ENCODE peak calls at places on chromosomes 3 and 15, in eight cellular contexts. One of them, this sample, is unnamed.

GRCh38 chr3:153400641-153401040 is 238.6 kb downstream of the RAP2B start:
- DNase-seq in psoas muscle: no peak
- DNase-seq in SK-N-SH: no peak
- DNase-seq in left lung: no peak
- DNase-seq in BJ: no peak
- DNase-seq in cardiac muscle cell: no peak
- DNase-seq in neural progenitor cell: no peak
- DNase-seq in B cell: no peak
- DNase-seq in this sample: no peak

GRCh38 chr3:132660745-132661067 is 577 bp downstream of the UBA5 start:
- DNase-seq in psoas muscle: no peak
- DNase-seq in SK-N-SH: peak; percentile 13
- DNase-seq in left lung: no peak
- DNase-seq in BJ: no peak
- DNase-seq in cardiac muscle cell: no peak
- DNase-seq in neural progenitor cell: no peak
- DNase-seq in B cell: no peak
- DNase-seq in this sample: no peak

GRCh38 chr3:78455737-78456136 is 1312.1 kb downstream of the ROBO1 start:
- DNase-seq in psoas muscle: no peak
- DNase-seq in SK-N-SH: no peak
- DNase-seq in left lung: no peak
- DNase-seq in BJ: no peak
- DNase-seq in cardiac muscle cell: no peak
- DNase-seq in neural progenitor cell: no peak
- DNase-seq in B cell: no peak
- DNase-seq in this sample: no peak

GRCh38 chr3:53597136-53597915 is 102.9 kb downstream of the CACNA1D start:
- DNase-seq in psoas muscle: no peak
- DNase-seq in SK-N-SH: peak; percentile 17
- DNase-seq in left lung: no peak
- DNase-seq in BJ: no peak
- DNase-seq in cardiac muscle cell: no peak
- DNase-seq in neural progenitor cell: no peak
- DNase-seq in B cell: no peak
- DNase-seq in this sample: no peak

GRCh38 chr3:20669184-20669583 is 483.2 kb upstream of the SGO1 start:
- DNase-seq in psoas muscle: no peak
- DNase-seq in SK-N-SH: no peak
- DNase-seq in left lung: no peak
- DNase-seq in BJ: no peak
- DNase-seq in cardiac muscle cell: peak; percentile 54
- DNase-seq in neural progenitor cell: no peak
- DNase-seq in B cell: no peak
- DNase-seq in this sample: no peak

GRCh38 chr15:34850121-34850520 is 54.8 kb upstream of the ACTC1 start:
- DNase-seq in psoas muscle: peak; percentile 51
- DNase-seq in SK-N-SH: peak; percentile 40
- DNase-seq in left lung: no peak
- DNase-seq in BJ: no peak
- DNase-seq in cardiac muscle cell: no peak
- DNase-seq in neural progenitor cell: no peak
- DNase-seq in B cell: no peak
- DNase-seq in this sample: no peak

GRCh38 chr15:68578175-68578959 is 426 bp upstream of the CORO2B start:
- DNase-seq in psoas muscle: peak; percentile 89
- DNase-seq in SK-N-SH: peak; percentile 81
- DNase-seq in left lung: peak; percentile 55
- DNase-seq in BJ: no peak
- DNase-seq in cardiac muscle cell: peak; percentile 69
- DNase-seq in neural progenitor cell: peak; percentile 79
- DNase-seq in B cell: peak; percentile 80
- DNase-seq in this sample: peak; percentile 68

GRCh38 chr15:41790756-41791546 is 16.7 kb downstream of the MAPKBP1 start:
- DNase-seq in psoas muscle: no peak
- DNase-seq in SK-N-SH: no peak
- DNase-seq in left lung: no peak
- DNase-seq in BJ: peak; percentile 57
- DNase-seq in cardiac muscle cell: peak; percentile 63
- DNase-seq in neural progenitor cell: no peak
- DNase-seq in B cell: no peak
- DNase-seq in this sample: no peak

GRCh38 chr3:183202004-183202722 is 39.6 kb upstream of the LAMP3 start:
- DNase-seq in psoas muscle: no peak
- DNase-seq in SK-N-SH: no peak
- DNase-seq in left lung: no peak
- DNase-seq in BJ: no peak
- DNase-seq in cardiac muscle cell: no peak
- DNase-seq in neural progenitor cell: no peak
- DNase-seq in B cell: no peak
- DNase-seq in this sample: no peak

GRCh38 chr3:189202583-189202982 is 30.8 kb downstream of the TPRG1 start:
- DNase-seq in psoas muscle: peak; percentile 35
- DNase-seq in SK-N-SH: no peak
- DNase-seq in left lung: no peak
- DNase-seq in BJ: no peak
- DNase-seq in cardiac muscle cell: no peak
- DNase-seq in neural progenitor cell: peak; percentile 51
- DNase-seq in B cell: no peak
- DNase-seq in this sample: no peak

GRCh38 chr3:40939113-40940070 is 259.9 kb upstream of the CTNNB1 start:
- DNase-seq in psoas muscle: no peak
- DNase-seq in SK-N-SH: no peak
- DNase-seq in left lung: peak; percentile 73
- DNase-seq in BJ: no peak
- DNase-seq in cardiac muscle cell: no peak
- DNase-seq in neural progenitor cell: no peak
- DNase-seq in B cell: no peak
- DNase-seq in this sample: no peak

GRCh38 chr3:192410684-192410960 is 316.7 kb downstream of the FGF12 start:
- DNase-seq in psoas muscle: no peak
- DNase-seq in SK-N-SH: no peak
- DNase-seq in left lung: no peak
- DNase-seq in BJ: no peak
- DNase-seq in cardiac muscle cell: no peak
- DNase-seq in neural progenitor cell: no peak
- DNase-seq in B cell: no peak
- DNase-seq in this sample: no peak

GRCh38 chr15:67744331-67745058 is 80.8 kb upstream of the SKOR1 start:
- DNase-seq in psoas muscle: no peak
- DNase-seq in SK-N-SH: no peak
- DNase-seq in left lung: no peak
- DNase-seq in BJ: no peak
- DNase-seq in cardiac muscle cell: no peak
- DNase-seq in neural progenitor cell: no peak
- DNase-seq in B cell: no peak
- DNase-seq in this sample: no peak

GRCh38 chr15:69806287-69806915 is 291.3 kb downstream of the TLE3 start:
- DNase-seq in psoas muscle: no peak
- DNase-seq in SK-N-SH: no peak
- DNase-seq in left lung: no peak
- DNase-seq in BJ: no peak
- DNase-seq in cardiac muscle cell: no peak
- DNase-seq in neural progenitor cell: no peak
- DNase-seq in B cell: peak; percentile 12
- DNase-seq in this sample: no peak
- TF ChIP-seq CTCF in psoas muscle: no peak
- TF ChIP-seq CTCF in SK-N-SH: no peak
- TF ChIP-seq CTCF in left lung: no peak
- TF ChIP-seq CTCF in BJ: no peak
- TF ChIP-seq CTCF in cardiac muscle cell: no peak
- TF ChIP-seq CTCF in neural progenitor cell: no peak
- TF ChIP-seq CTCF in B cell: no peak
- TF ChIP-seq CTCF in this sample: no peak

GRCh38 chr3:11091791-11092190 is 62.5 kb upstream of the HRH1 start:
- DNase-seq in psoas muscle: no peak
- DNase-seq in SK-N-SH: no peak
- DNase-seq in left lung: no peak
- DNase-seq in BJ: no peak
- DNase-seq in cardiac muscle cell: no peak
- DNase-seq in neural progenitor cell: no peak
- DNase-seq in B cell: no peak
- DNase-seq in this sample: no peak

GRCh38 chr3:11096266-11097135 is 57.8 kb upstream of the HRH1 start:
- DNase-seq in psoas muscle: peak; percentile 77
- DNase-seq in SK-N-SH: peak; percentile 91
- DNase-seq in left lung: peak; percentile 85
- DNase-seq in BJ: peak; percentile 58
- DNase-seq in cardiac muscle cell: peak; percentile 94
- DNase-seq in neural progenitor cell: peak; percentile 57
- DNase-seq in B cell: no peak
- DNase-seq in this sample: peak; percentile 69

GRCh38 chr3:11093823-11094340 is 60.4 kb upstream of the HRH1 start:
- DNase-seq in psoas muscle: no peak
- DNase-seq in SK-N-SH: no peak
- DNase-seq in left lung: no peak
- DNase-seq in BJ: no peak
- DNase-seq in cardiac muscle cell: no peak
- DNase-seq in neural progenitor cell: no peak
- DNase-seq in B cell: no peak
- DNase-seq in this sample: no peak

GRCh38 chr3:11099306-11099705 is 55.0 kb upstream of the HRH1 start:
- DNase-seq in psoas muscle: no peak
- DNase-seq in SK-N-SH: no peak
- DNase-seq in left lung: no peak
- DNase-seq in BJ: no peak
- DNase-seq in cardiac muscle cell: peak; percentile 53
- DNase-seq in neural progenitor cell: no peak
- DNase-seq in B cell: no peak
- DNase-seq in this sample: no peak

GRCh38 chr3:11095932-11096265 is 58.4 kb upstream of the HRH1 start:
- DNase-seq in psoas muscle: no peak
- DNase-seq in SK-N-SH: no peak
- DNase-seq in left lung: no peak
- DNase-seq in BJ: no peak
- DNase-seq in cardiac muscle cell: peak; percentile 48
- DNase-seq in neural progenitor cell: peak; percentile 23
- DNase-seq in B cell: no peak
- DNase-seq in this sample: no peak
- TF ChIP-seq CTCF in psoas muscle: no peak
- TF ChIP-seq CTCF in SK-N-SH: peak; percentile 49
- TF ChIP-seq CTCF in left lung: no peak
- TF ChIP-seq CTCF in BJ: peak; percentile 21
- TF ChIP-seq CTCF in cardiac muscle cell: peak; percentile 36
- TF ChIP-seq CTCF in neural progenitor cell: peak; percentile 32
- TF ChIP-seq CTCF in B cell: no peak
- TF ChIP-seq CTCF in this sample: no peak

GRCh38 chr3:150725548-150725947 is 21.8 kb upstream of the ERICH6 start:
- DNase-seq in psoas muscle: no peak
- DNase-seq in SK-N-SH: no peak
- DNase-seq in left lung: no peak
- DNase-seq in BJ: no peak
- DNase-seq in cardiac muscle cell: no peak
- DNase-seq in neural progenitor cell: no peak
- DNase-seq in B cell: no peak
- DNase-seq in this sample: no peak
- TF ChIP-seq CTCF in psoas muscle: no peak
- TF ChIP-seq CTCF in SK-N-SH: no peak
- TF ChIP-seq CTCF in left lung: no peak
- TF ChIP-seq CTCF in BJ: no peak
- TF ChIP-seq CTCF in cardiac muscle cell: no peak
- TF ChIP-seq CTCF in neural progenitor cell: no peak
- TF ChIP-seq CTCF in B cell: no peak
- TF ChIP-seq CTCF in this sample: no peak

DNA sequence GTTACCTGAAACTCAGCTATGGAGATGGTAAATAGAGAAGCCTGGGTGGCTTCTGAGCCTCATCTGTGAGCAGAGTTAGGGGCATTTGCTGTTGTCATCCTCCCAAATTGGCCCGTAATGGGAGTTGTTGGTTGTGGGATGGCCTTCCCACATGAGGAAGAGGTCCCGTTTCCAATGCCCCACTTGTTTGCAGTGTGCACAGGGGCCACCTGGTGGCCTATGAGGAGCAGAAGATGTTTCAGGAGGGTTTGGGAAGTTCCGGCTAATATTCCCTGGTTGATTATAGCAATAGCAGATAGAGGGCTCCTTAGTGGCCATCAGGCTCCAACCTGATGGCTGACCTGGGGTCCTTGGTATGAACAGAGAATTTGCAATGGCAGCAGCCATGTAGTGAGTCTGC is 1546.5 kb downstream of the OTOL1 start:
- DNase-seq in psoas muscle: no peak
- DNase-seq in SK-N-SH: no peak
- DNase-seq in left lung: no peak
- DNase-seq in BJ: no peak
- DNase-seq in cardiac muscle cell: peak; percentile 32
- DNase-seq in neural progenitor cell: peak; percentile 22
- DNase-seq in B cell: no peak
- DNase-seq in this sample: no peak
- TF ChIP-seq CTCF in psoas muscle: no peak
- TF ChIP-seq CTCF in SK-N-SH: peak; percentile 48
- TF ChIP-seq CTCF in left lung: no peak
- TF ChIP-seq CTCF in BJ: peak; percentile 27
- TF ChIP-seq CTCF in cardiac muscle cell: peak; percentile 38
- TF ChIP-seq CTCF in neural progenitor cell: peak; percentile 42
- TF ChIP-seq CTCF in B cell: no peak
- TF ChIP-seq CTCF in this sample: no peak

DNA sequence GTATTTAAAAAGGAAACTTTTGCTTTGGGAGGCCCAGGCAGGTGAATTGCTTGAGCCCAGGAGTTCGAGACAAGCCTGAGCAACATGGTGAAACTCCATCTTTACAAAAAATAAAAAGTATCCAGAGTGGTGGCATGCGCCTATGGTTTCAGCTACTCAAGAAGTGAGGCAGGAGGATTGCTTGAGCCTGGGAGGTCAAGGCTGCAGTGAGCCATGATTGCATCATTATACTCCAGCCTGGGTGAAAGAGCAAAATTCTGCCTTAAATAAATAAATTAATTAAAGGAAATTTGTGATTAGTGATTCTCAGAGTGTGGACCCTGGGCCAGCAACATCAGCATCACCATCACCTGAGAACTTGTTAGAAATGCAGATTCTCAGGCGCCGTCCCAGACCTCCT is 9.9 kb upstream of the COMMD4 start:
- DNase-seq in psoas muscle: no peak
- DNase-seq in SK-N-SH: no peak
- DNase-seq in left lung: no peak
- DNase-seq in BJ: no peak
- DNase-seq in cardiac muscle cell: no peak
- DNase-seq in neural progenitor cell: no peak
- DNase-seq in B cell: no peak
- DNase-seq in this sample: no peak
- TF ChIP-seq CTCF in psoas muscle: no peak
- TF ChIP-seq CTCF in SK-N-SH: no peak
- TF ChIP-seq CTCF in left lung: no peak
- TF ChIP-seq CTCF in BJ: no peak
- TF ChIP-seq CTCF in cardiac muscle cell: no peak
- TF ChIP-seq CTCF in neural progenitor cell: no peak
- TF ChIP-seq CTCF in B cell: no peak
- TF ChIP-seq CTCF in this sample: no peak

GRCh38 chr15:62648954-62649353 is 393.6 kb upstream of the TPM1 start:
- DNase-seq in psoas muscle: no peak
- DNase-seq in SK-N-SH: no peak
- DNase-seq in left lung: no peak
- DNase-seq in BJ: no peak
- DNase-seq in cardiac muscle cell: peak; percentile 40
- DNase-seq in neural progenitor cell: no peak
- DNase-seq in B cell: no peak
- DNase-seq in this sample: no peak
- TF ChIP-seq CTCF in psoas muscle: peak; percentile 25
- TF ChIP-seq CTCF in SK-N-SH: peak; percentile 48
- TF ChIP-seq CTCF in left lung: no peak
- TF ChIP-seq CTCF in BJ: peak; percentile 23
- TF ChIP-seq CTCF in cardiac muscle cell: peak; percentile 31
- TF ChIP-seq CTCF in neural progenitor cell: peak; percentile 47
- TF ChIP-seq CTCF in B cell: no peak
- TF ChIP-seq CTCF in this sample: no peak